ENCODE peak calls at places on chromosome 5, in four cellular contexts. One of them, this sample, is unnamed.

GRCh38 chr5:139395844-139396640 is 1.1 kb upstream of the PROB1 start:
- DNase-seq in right cardiac atrium: no peak
- DNase-seq in esophagus squamous epithelium: no peak
- DNase-seq in cardiac fibroblast: peak
- DNase-seq in this sample: no peak

GRCh38 chr5:126499742-126500396 is 76.7 kb downstream of the GRAMD2B start:
- DNase-seq in right cardiac atrium: no peak
- DNase-seq in esophagus squamous epithelium: no peak
- DNase-seq in cardiac fibroblast: peak
- DNase-seq in this sample: no peak

GRCh38 chr5:121121786-121122185 is 657.7 kb downstream of the PRR16 start:
- DNase-seq in right cardiac atrium: no peak
- DNase-seq in esophagus squamous epithelium: no peak
- DNase-seq in cardiac fibroblast: no peak
- DNase-seq in this sample: no peak

GRCh38 chr5:88833371-88834107 is 49.4 kb downstream of the MEF2C start:
- DNase-seq in right cardiac atrium: peak
- DNase-seq in esophagus squamous epithelium: no peak
- DNase-seq in cardiac fibroblast: peak
- DNase-seq in this sample: peak

GRCh38 chr5:131218392-131218791 is 45.5 kb upstream of the CDC42SE2 start:
- DNase-seq in right cardiac atrium: no peak
- DNase-seq in esophagus squamous epithelium: no peak
- DNase-seq in cardiac fibroblast: peak
- DNase-seq in this sample: no peak

GRCh38 chr5:90877049-90877448 is 318.5 kb downstream of the ADGRV1 start:
- DNase-seq in right cardiac atrium: no peak
- DNase-seq in esophagus squamous epithelium: no peak
- DNase-seq in cardiac fibroblast: no peak
- DNase-seq in this sample: no peak

GRCh38 chr5:75461679-75462078 is 49.8 kb downstream of the CERT1 start:
- DNase-seq in right cardiac atrium: no peak
- DNase-seq in esophagus squamous epithelium: no peak
- DNase-seq in cardiac fibroblast: peak
- DNase-seq in this sample: no peak

GRCh38 chr5:28488752-28489151 is 1450.4 kb upstream of the CDH9 start:
- DNase-seq in right cardiac atrium: no peak
- DNase-seq in esophagus squamous epithelium: no peak
- DNase-seq in cardiac fibroblast: no peak
- DNase-seq in this sample: no peak

GRCh38 chr5:109655841-109656240 is 33.9 kb upstream of the MAN2A1 start:
- DNase-seq in right cardiac atrium: no peak
- DNase-seq in esophagus squamous epithelium: no peak
- DNase-seq in cardiac fibroblast: peak
- DNase-seq in this sample: no peak

GRCh38 chr5:124647393-124647792 is 99.0 kb downstream of the ZNF608 start:
- DNase-seq in right cardiac atrium: no peak
- DNase-seq in esophagus squamous epithelium: no peak
- DNase-seq in cardiac fibroblast: no peak
- DNase-seq in this sample: no peak

DNA sequence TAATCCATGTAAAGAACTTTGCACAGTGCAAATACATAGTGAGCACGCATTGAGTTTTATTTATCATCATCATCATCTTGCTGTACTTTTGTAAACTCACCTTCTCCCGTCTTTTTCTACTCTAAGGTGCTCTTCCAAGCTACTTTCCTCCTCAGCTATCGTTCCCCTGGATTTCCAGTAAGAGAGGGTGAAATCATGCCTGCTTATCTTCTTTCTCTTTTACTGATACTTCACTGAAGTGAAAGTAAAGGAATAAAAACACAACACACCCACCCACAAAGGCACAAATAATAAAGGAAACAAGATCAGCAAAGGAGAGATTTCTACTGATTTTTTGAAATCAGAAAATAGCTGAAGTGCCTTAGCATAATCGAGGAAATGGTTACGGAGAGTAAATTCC is 509.9 kb downstream of the RAB3C start:
- DNase-seq in right cardiac atrium: no peak
- DNase-seq in esophagus squamous epithelium: no peak
- DNase-seq in cardiac fibroblast: no peak
- DNase-seq in this sample: no peak
- H3K4me3 ChIP-seq in right cardiac atrium: peak
- H3K4me3 ChIP-seq in esophagus squamous epithelium: no peak
- H3K4me3 ChIP-seq in cardiac fibroblast: no peak
- H3K4me3 ChIP-seq in this sample: peak

DNA sequence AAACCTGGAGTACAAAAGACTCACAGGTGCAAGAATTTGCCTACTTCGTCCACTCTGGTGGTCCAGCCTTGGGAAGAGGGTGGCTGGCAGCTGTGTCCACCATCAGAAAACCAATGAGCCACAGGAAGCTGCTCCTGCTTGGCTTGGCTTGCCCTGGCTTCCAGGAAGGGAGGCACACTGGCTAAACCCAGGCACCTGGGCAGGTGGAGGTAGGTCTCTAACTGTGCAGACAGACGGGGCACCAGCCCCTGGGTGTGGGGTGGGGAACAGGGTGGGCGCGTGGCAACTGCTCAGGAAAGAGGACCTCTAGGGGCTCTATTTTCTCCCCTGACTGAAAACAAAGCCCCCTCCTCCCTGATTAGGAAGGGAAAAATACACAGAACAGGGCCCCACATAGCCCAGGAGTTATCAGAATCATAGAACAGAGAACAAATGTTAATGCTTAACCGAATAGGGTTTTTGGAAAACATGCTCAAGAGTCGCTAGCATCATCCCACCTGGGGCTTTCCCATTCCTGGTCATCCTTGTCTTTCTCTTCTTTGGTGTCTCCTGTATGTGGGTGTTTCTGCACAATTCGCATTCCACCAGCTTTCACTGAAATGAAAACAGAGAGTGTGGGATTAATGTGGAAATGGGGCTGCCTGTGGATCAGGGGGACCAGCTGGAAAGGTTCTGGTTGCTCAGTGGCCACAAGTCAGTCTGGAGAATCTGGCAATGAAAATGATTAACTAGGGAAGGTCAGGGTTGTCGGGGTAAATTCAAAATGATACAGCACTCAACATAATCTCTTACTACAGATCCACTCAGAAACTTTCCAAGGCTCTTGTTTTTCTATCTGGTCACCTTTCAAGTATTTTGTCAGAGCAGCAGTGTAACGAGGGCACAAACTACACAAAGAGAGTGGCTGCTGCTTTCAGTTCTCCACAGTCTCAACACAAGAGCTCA is 13.1 kb downstream of the DAP start:
- DNase-seq in right cardiac atrium: no peak
- DNase-seq in esophagus squamous epithelium: no peak
- DNase-seq in cardiac fibroblast: no peak
- DNase-seq in this sample: no peak
- H3K4me3 ChIP-seq in right cardiac atrium: no peak
- H3K4me3 ChIP-seq in esophagus squamous epithelium: no peak
- H3K4me3 ChIP-seq in cardiac fibroblast: no peak
- H3K4me3 ChIP-seq in this sample: no peak

GRCh38 chr5:169836835-169837234 is 143.5 kb downstream of the INSYN2B start:
- DNase-seq in right cardiac atrium: no peak
- DNase-seq in esophagus squamous epithelium: no peak
- DNase-seq in cardiac fibroblast: no peak
- DNase-seq in this sample: no peak

GRCh38 chr5:169828385-169828784 is 151.9 kb downstream of the INSYN2B start:
- DNase-seq in right cardiac atrium: no peak
- DNase-seq in esophagus squamous epithelium: no peak
- DNase-seq in cardiac fibroblast: no peak
- DNase-seq in this sample: no peak

GRCh38 chr5:169832236-169832635 is 148.1 kb downstream of the INSYN2B start:
- DNase-seq in right cardiac atrium: no peak
- DNase-seq in esophagus squamous epithelium: no peak
- DNase-seq in cardiac fibroblast: no peak
- DNase-seq in this sample: no peak

GRCh38 chr5:169831331-169831730 is 149.0 kb downstream of the INSYN2B start:
- DNase-seq in right cardiac atrium: no peak
- DNase-seq in esophagus squamous epithelium: no peak
- DNase-seq in cardiac fibroblast: no peak
- DNase-seq in this sample: no peak

DNA sequence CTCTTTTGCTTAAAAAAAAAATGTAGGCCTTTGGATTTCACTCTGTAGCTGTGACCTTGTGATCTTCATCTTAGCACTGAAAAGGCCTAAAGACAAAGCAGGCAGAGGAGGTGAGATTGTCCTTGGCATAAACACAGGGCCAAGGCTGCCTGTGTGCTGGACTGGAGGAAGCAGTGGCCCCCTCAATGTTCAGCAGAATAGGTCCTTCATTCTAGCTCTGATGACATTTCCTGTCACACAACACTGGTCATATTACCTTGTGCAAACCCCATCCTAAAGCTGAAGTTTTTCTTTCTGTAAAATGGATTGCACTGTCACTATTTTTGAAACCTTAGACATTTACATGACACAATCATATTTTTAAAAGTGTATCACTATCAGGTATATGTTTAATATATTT is 147.4 kb downstream of the INSYN2B start:
- DNase-seq in right cardiac atrium: no peak
- DNase-seq in esophagus squamous epithelium: no peak
- DNase-seq in cardiac fibroblast: no peak
- DNase-seq in this sample: no peak
- H3K4me3 ChIP-seq in right cardiac atrium: no peak
- H3K4me3 ChIP-seq in esophagus squamous epithelium: no peak
- H3K4me3 ChIP-seq in cardiac fibroblast: no peak
- H3K4me3 ChIP-seq in this sample: no peak

GRCh38 chr5:38554860-38555259 is 1.6 kb downstream of the LIFR start:
- DNase-seq in right cardiac atrium: no peak
- DNase-seq in esophagus squamous epithelium: no peak
- DNase-seq in cardiac fibroblast: no peak
- DNase-seq in this sample: no peak
- H3K4me3 ChIP-seq in right cardiac atrium: peak
- H3K4me3 ChIP-seq in esophagus squamous epithelium: peak
- H3K4me3 ChIP-seq in cardiac fibroblast: peak
- H3K4me3 ChIP-seq in this sample: peak

This sample was measured in coronary artery.